ENCODE peak calls at places on chromosomes 6 and 20, in eight cellular contexts. A, Z, H, X, R, P, U and Y are unnamed samples.

GRCh38 chr6:168865-169455 is 123.3 kb upstream of the DUSP22 start:
- DNase-seq in X (no peak), H (no peak), U (peak; percentile 30), Z (peak; percentile 72), A (no peak), P (no peak), R (peak; percentile 76), Y (peak; percentile 16)

GRCh38 chr6:13331516-13332348 is 3.4 kb upstream of the TBC1D7 start:
- DNase-seq in H (no peak), Z (peak; percentile 58), A (no peak), X (no peak), R (peak; percentile 44), U (no peak), P (no peak), Y (peak; percentile 38)

GRCh38 chr6:12351672-12352071 is 61.5 kb downstream of the EDN1 start:
- DNase-seq in P (no peak), Z (no peak), X (no peak), U (no peak), A (no peak), R (peak; percentile 62), H (no peak), Y (no peak)

GRCh38 chr6:132259070-132259469 is 142.2 kb downstream of the MOXD1 start:
- DNase-seq in X (no peak), R (peak; percentile 42), Z (peak; percentile 71), H (no peak), P (no peak), U (peak; percentile 12), A (no peak), Y (no peak)

GRCh38 chr6:156029296-156029985 is 573.8 kb upstream of the NOX3 start:
- DNase-seq in X (no peak), A (no peak), Z (no peak), H (no peak), R (no peak), U (no peak), P (no peak), Y (no peak)

GRCh38 chr6:13573669-13574110 is 711 bp upstream of the SIRT5 start:
- DNase-seq in X (peak; percentile 61), A (peak; percentile 28), U (peak; percentile 34), P (peak; percentile 30), H (no peak), R (peak; percentile 65), Z (peak; percentile 63), Y (peak; percentile 72)

GRCh38 chr6:20427856-20428255 is 26.2 kb downstream of the E2F3 start:
- DNase-seq in X (no peak), U (no peak), R (no peak), P (no peak), H (no peak), A (no peak), Z (no peak), Y (no peak)

GRCh38 chr20:50356522-50356880 is 153.7 kb upstream of the PTPN1 start:
- DNase-seq in P (no peak), A (no peak), R (no peak), Z (no peak), H (no peak), X (no peak), U (no peak), Y (no peak)

GRCh38 chr6:14722001-14722567 is 523.8 kb upstream of the JARID2 start:
- DNase-seq in H (no peak), U (no peak), Z (no peak), A (no peak), R (no peak), X (no peak), P (no peak), Y (no peak)

GRCh38 chr6:157235600-157236039 is 87.7 kb downstream of the TMEM242 start:
- DNase-seq in U (peak; percentile 34), R (peak; percentile 96), Z (peak; percentile 52), P (peak; percentile 64), H (peak; percentile 58), A (peak; percentile 73), X (no peak), Y (peak; percentile 39)

GRCh38 chr20:4012631-4013030 is 2.7 kb downstream of the RNF24 start:
- DNase-seq in H (no peak), A (no peak), U (peak; percentile 29), P (no peak), R (no peak), X (no peak), Z (peak; percentile 76), Y (peak; percentile 36)

GRCh38 chr20:49831770-49832631 is 19.4 kb downstream of the SLC9A8 start:
- DNase-seq in X (no peak), H (no peak), U (no peak), Z (no peak), R (no peak), A (no peak), P (no peak), Y (no peak)

GRCh38 chr20:25081065-25081729 is 744 bp downstream of the VSX1 start:
- DNase-seq in H (no peak), P (no peak), A (no peak), R (peak; percentile 94), X (no peak), U (no peak), Z (no peak), Y (peak; percentile 41)
- TF ChIP-seq CTCF in H (no peak), P (no peak), A (no peak), R (peak; percentile 56), X (no peak), U (no peak), Z (no peak), Y (no peak)

GRCh38 chr20:62726716-62727583 is 18.3 kb downstream of the NTSR1 start:
- DNase-seq in P (peak; percentile 8), X (peak; percentile 40), R (no peak), Z (no peak), H (no peak), A (no peak), U (no peak), Y (no peak)

GRCh38 chr20:62730481-62730880 is 21.8 kb downstream of the NTSR1 start:
- DNase-seq in H (no peak), U (no peak), R (no peak), X (peak; percentile 10), A (no peak), P (no peak), Z (no peak), Y (no peak)

GRCh38 chr20:62727584-62728027 is 19.0 kb downstream of the NTSR1 start:
- DNase-seq in A (no peak), Z (no peak), P (peak; percentile 7), X (peak; percentile 50), H (no peak), R (no peak), U (no peak), Y (no peak)

GRCh38 chr20:62728028-62728780 is 19.6 kb downstream of the NTSR1 start:
- DNase-seq in P (peak; percentile 14), H (no peak), Z (no peak), X (peak; percentile 45), U (no peak), R (no peak), A (no peak), Y (no peak)

GRCh38 chr20:62728781-62729300 is 20.2 kb downstream of the NTSR1 start:
- DNase-seq in A (no peak), H (no peak), P (peak; percentile 3), R (no peak), U (no peak), Z (no peak), X (peak; percentile 28), Y (no peak)
- H3K4me3 ChIP-seq in A (no peak overlapping the region), H (peak overlapping the region; percentile 2), P (no peak overlapping the region), R (no peak overlapping the region), U (no peak overlapping the region), Z (no peak overlapping the region), X (no peak overlapping the region), Y (no peak overlapping the region)

GRCh38 chr20:17608701-17609497 is 39.0 kb downstream of the DSTN start:
- DNase-seq in A (no peak), X (no peak), P (no peak), H (no peak), U (no peak), R (no peak), Z (no peak), Y (no peak)
- TF ChIP-seq CTCF in A (no peak), X (no peak), P (no peak), H (no peak), U (no peak), R (no peak), Z (no peak), Y (no peak)

DNA sequence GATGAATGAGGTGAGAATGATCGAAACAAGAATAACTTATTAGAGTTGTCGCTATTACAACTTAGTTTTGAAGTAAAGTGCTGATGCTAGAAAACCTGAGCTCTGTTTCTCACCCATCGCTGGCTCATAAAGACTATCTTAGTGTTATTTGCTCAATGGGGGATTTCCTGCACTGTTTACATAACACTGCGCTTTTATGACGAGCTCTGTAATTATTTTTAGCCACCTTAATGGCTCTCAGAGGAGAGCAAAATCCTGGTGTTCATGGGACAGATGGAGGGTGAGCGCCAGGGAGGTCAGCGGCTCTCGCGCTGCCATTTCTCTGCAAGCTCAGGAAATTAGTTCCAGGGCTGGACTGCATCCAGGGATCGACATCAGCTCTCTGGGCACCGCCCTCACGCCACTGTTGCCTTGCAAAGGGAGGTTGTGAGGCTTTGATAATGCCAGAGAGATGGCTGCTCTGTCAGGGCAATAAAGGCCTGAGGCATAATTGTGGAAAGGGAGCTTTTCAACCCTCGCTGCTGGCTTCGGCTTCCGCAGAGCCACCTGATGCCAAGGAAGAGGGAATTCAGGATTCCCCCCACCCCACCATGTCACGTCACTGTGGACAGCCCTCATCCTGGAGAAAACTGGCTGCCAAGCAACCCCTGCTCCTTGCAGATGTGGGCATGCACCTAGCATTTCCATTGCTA is 72.0 kb downstream of the DACT2 start:
- DNase-seq in U (no peak), H (no peak), P (no peak), R (no peak), A (no peak), X (no peak), Z (no peak), Y (peak; percentile 4)
- H3K4me3 ChIP-seq in U (no peak overlapping the region), H (no peak overlapping the region), P (no peak overlapping the region), R (no peak overlapping the region), A (no peak overlapping the region), X (no peak overlapping the region), Z (no peak overlapping the region), Y (no peak overlapping the region)

GRCh38 chr6:108243836-108244235 is 17.0 kb downstream of the SNX3 start:
- DNase-seq in H (no peak), X (no peak), R (no peak), U (peak; percentile 18), Z (peak; percentile 39), A (no peak), P (no peak), Y (no peak)

GRCh38 chr6:108250240-108250866 is 10.5 kb downstream of the SNX3 start:
- DNase-seq in R (peak; percentile 75), P (no peak), X (no peak), Z (peak; percentile 39), U (no peak), H (no peak), A (no peak), Y (peak; percentile 4)

GRCh38 chr6:108252055-108252454 is 8.8 kb downstream of the SNX3 start:
- DNase-seq in R (no peak), P (no peak), A (no peak), U (no peak), X (no peak), H (no peak), Z (no peak), Y (no peak)

GRCh38 chr6:108251252-108251651 is 9.6 kb downstream of the SNX3 start:
- DNase-seq in U (no peak), P (no peak), X (no peak), A (no peak), R (no peak), H (no peak), Z (no peak), Y (no peak)

GRCh38 chr6:108247965-108248536 is 12.8 kb downstream of the SNX3 start:
- DNase-seq in R (no peak), U (no peak), H (no peak), Z (no peak), P (no peak), A (no peak), X (no peak), Y (no peak)
- TF ChIP-seq CTCF in R (no peak), U (no peak), H (no peak), Z (no peak), P (no peak), A (no peak), X (no peak), Y (no peak)

GRCh38 chr6:42007286-42007685 is 43.0 kb upstream of the TAF8 start:
- DNase-seq in A (no peak), H (no peak), P (no peak), X (no peak), U (no peak), Z (no peak), R (no peak), Y (no peak)
- H3K4me3 ChIP-seq in A (no peak overlapping the region), H (no peak overlapping the region), P (no peak overlapping the region), X (no peak overlapping the region), U (no peak overlapping the region), Z (no peak overlapping the region), R (no peak overlapping the region), Y (no peak overlapping the region)